ENCODE peak calls at places on chromosomes 5 and 9, in ten cellular contexts. One of them, this sample, is unnamed.

GRCh38 chr5:65248896-65249295 is 232.8 kb downstream of the ADAMTS6 start:
- DNase-seq in lung: no peak
- DNase-seq in kidney epithelial cell: no peak
- DNase-seq in WERI-Rb-1: no peak
- DNase-seq in ovary: no peak
- DNase-seq in CD8-positive, alpha-beta T cell: no peak
- DNase-seq in psoas muscle: no peak
- DNase-seq in AG10803: no peak
- DNase-seq in GM12878: no peak
- DNase-seq in pancreas: no peak
- DNase-seq in this sample: no peak

GRCh38 chr5:74594172-74595040 is 46.1 kb downstream of the ENC1 start:
- DNase-seq in lung: no peak
- DNase-seq in kidney epithelial cell: no peak
- DNase-seq in WERI-Rb-1: no peak
- DNase-seq in ovary: no peak
- DNase-seq in CD8-positive, alpha-beta T cell: no peak
- DNase-seq in psoas muscle: no peak
- DNase-seq in AG10803: peak
- DNase-seq in GM12878: no peak
- DNase-seq in pancreas: no peak
- DNase-seq in this sample: no peak

GRCh38 chr5:104062495-104063377 is 500.1 kb upstream of the NUDT12 start:
- DNase-seq in lung: no peak
- DNase-seq in kidney epithelial cell: no peak
- DNase-seq in WERI-Rb-1: no peak
- DNase-seq in ovary: no peak
- DNase-seq in CD8-positive, alpha-beta T cell: no peak
- DNase-seq in psoas muscle: no peak
- DNase-seq in AG10803: no peak
- DNase-seq in GM12878: no peak
- DNase-seq in pancreas: no peak
- DNase-seq in this sample: no peak

GRCh38 chr5:14268236-14268701 is 125.1 kb downstream of the TRIO start:
- DNase-seq in lung: no peak
- DNase-seq in kidney epithelial cell: peak
- DNase-seq in WERI-Rb-1: no peak
- DNase-seq in ovary: no peak
- DNase-seq in CD8-positive, alpha-beta T cell: no peak
- DNase-seq in psoas muscle: peak
- DNase-seq in AG10803: peak
- DNase-seq in GM12878: no peak
- DNase-seq in pancreas: no peak
- DNase-seq in this sample: no peak

GRCh38 chr5:180352116-180352975 is 790 bp downstream of the GFPT2 start:
- DNase-seq in lung: no peak
- DNase-seq in kidney epithelial cell: no peak
- DNase-seq in WERI-Rb-1: no peak
- DNase-seq in ovary: peak
- DNase-seq in CD8-positive, alpha-beta T cell: no peak
- DNase-seq in psoas muscle: peak
- DNase-seq in AG10803: peak
- DNase-seq in GM12878: no peak
- DNase-seq in pancreas: no peak
- DNase-seq in this sample: no peak

GRCh38 chr9:126844085-126844484 is 16.4 kb upstream of the ZBTB34 start:
- DNase-seq in lung: no peak
- DNase-seq in kidney epithelial cell: peak
- DNase-seq in WERI-Rb-1: no peak
- DNase-seq in ovary: no peak
- DNase-seq in CD8-positive, alpha-beta T cell: no peak
- DNase-seq in psoas muscle: no peak
- DNase-seq in AG10803: peak
- DNase-seq in GM12878: no peak
- DNase-seq in pancreas: no peak
- DNase-seq in this sample: no peak

GRCh38 chr5:154850255-154851062 is at the start of gene FAXDC2:
- DNase-seq in lung: peak
- DNase-seq in kidney epithelial cell: no peak
- DNase-seq in WERI-Rb-1: no peak
- DNase-seq in ovary: peak
- DNase-seq in CD8-positive, alpha-beta T cell: no peak
- DNase-seq in psoas muscle: peak
- DNase-seq in AG10803: peak
- DNase-seq in GM12878: no peak
- DNase-seq in pancreas: peak
- DNase-seq in this sample: peak

GRCh38 chr5:171984748-171985419 is 21.6 kb downstream of the FBXW11 start:
- DNase-seq in lung: no peak
- DNase-seq in kidney epithelial cell: peak
- DNase-seq in WERI-Rb-1: no peak
- DNase-seq in ovary: no peak
- DNase-seq in CD8-positive, alpha-beta T cell: peak
- DNase-seq in psoas muscle: no peak
- DNase-seq in AG10803: peak
- DNase-seq in GM12878: no peak
- DNase-seq in pancreas: no peak
- DNase-seq in this sample: no peak

GRCh38 chr5:138653502-138653901 is 78.3 kb upstream of the HSPA9 start:
- DNase-seq in lung: no peak
- DNase-seq in kidney epithelial cell: no peak
- DNase-seq in WERI-Rb-1: peak
- DNase-seq in ovary: no peak
- DNase-seq in CD8-positive, alpha-beta T cell: no peak
- DNase-seq in psoas muscle: no peak
- DNase-seq in AG10803: no peak
- DNase-seq in GM12878: no peak
- DNase-seq in pancreas: no peak
- DNase-seq in this sample: no peak

DNA sequence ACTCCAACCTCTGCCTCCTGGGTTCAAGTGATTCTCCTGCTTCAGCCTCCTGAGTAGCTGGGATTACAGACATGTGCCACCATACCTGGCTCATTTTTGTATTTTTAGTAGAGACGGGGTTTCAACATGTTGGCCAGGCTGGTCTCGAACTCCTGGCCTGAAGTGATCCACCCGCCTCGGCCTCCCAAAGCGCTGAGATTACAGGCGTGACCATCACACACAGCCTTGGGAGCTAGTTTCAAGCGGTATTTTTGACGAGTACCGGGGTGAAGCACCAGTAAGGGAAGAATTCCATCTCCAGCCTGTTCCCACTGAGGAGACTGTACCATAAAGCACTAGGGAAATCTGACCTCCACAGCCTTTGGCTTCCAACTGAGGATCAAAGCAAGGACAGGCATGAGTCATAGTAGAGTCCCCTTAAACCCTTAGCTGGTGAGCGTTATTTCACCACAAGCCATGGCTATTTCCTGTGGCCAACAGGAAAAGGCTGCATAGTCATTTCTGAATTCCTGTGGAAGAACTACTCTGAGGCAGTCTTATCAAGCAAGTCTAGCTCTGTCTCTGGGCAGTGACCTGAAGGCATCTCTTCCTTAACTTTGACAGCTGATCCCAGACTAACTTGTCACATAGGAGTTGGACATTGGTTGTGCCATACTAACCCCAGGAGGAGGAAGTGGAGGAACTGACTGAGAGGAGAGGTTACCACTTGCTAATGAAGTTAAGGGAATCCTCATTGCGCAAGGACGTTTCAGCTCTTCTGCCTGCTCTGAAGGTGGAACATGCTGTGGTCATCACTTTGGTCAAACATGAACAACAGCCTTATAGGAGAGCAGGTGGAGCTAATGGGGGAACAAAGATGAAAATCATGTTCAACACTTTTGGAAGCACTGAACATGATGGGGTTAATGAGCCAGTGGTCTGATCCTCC is 85.8 kb upstream of the DMRT1 start:
- DNase-seq in lung: no peak
- DNase-seq in kidney epithelial cell: no peak
- DNase-seq in WERI-Rb-1: no peak
- DNase-seq in ovary: no peak
- DNase-seq in CD8-positive, alpha-beta T cell: no peak
- DNase-seq in psoas muscle: no peak
- DNase-seq in AG10803: peak
- DNase-seq in GM12878: no peak
- DNase-seq in pancreas: no peak
- DNase-seq in this sample: no peak
- H3K4me3 ChIP-seq in lung: no peak
- H3K4me3 ChIP-seq in kidney epithelial cell: no peak
- H3K4me3 ChIP-seq in WERI-Rb-1: no peak
- H3K4me3 ChIP-seq in ovary: no peak
- H3K4me3 ChIP-seq in CD8-positive, alpha-beta T cell: no peak
- H3K4me3 ChIP-seq in psoas muscle: no peak
- H3K4me3 ChIP-seq in AG10803: no peak
- H3K4me3 ChIP-seq in GM12878: no peak
- H3K4me3 ChIP-seq in pancreas: no peak
- H3K4me3 ChIP-seq in this sample: no peak

GRCh38 chr5:141402553-141403328 is at the start of gene PCDHGA9:
- DNase-seq in lung: no peak
- DNase-seq in kidney epithelial cell: no peak
- DNase-seq in WERI-Rb-1: peak
- DNase-seq in ovary: no peak
- DNase-seq in CD8-positive, alpha-beta T cell: no peak
- DNase-seq in psoas muscle: no peak
- DNase-seq in AG10803: peak
- DNase-seq in GM12878: no peak
- DNase-seq in pancreas: no peak
- DNase-seq in this sample: no peak

GRCh38 chr5:141398608-141399007 is 861 bp downstream of the PCDHGB5 start:
- DNase-seq in lung: no peak
- DNase-seq in kidney epithelial cell: no peak
- DNase-seq in WERI-Rb-1: no peak
- DNase-seq in ovary: no peak
- DNase-seq in CD8-positive, alpha-beta T cell: no peak
- DNase-seq in psoas muscle: no peak
- DNase-seq in AG10803: no peak
- DNase-seq in GM12878: no peak
- DNase-seq in pancreas: no peak
- DNase-seq in this sample: no peak

GRCh38 chr5:141399555-141400258 is 2.0 kb downstream of the PCDHGB5 start:
- DNase-seq in lung: no peak
- DNase-seq in kidney epithelial cell: no peak
- DNase-seq in WERI-Rb-1: no peak
- DNase-seq in ovary: no peak
- DNase-seq in CD8-positive, alpha-beta T cell: no peak
- DNase-seq in psoas muscle: no peak
- DNase-seq in AG10803: no peak
- DNase-seq in GM12878: no peak
- DNase-seq in pancreas: no peak
- DNase-seq in this sample: no peak

GRCh38 chr5:141403387-141403786 is 809 bp downstream of the PCDHGA9 start:
- DNase-seq in lung: no peak
- DNase-seq in kidney epithelial cell: no peak
- DNase-seq in WERI-Rb-1: no peak
- DNase-seq in ovary: no peak
- DNase-seq in CD8-positive, alpha-beta T cell: no peak
- DNase-seq in psoas muscle: no peak
- DNase-seq in AG10803: no peak
- DNase-seq in GM12878: no peak
- DNase-seq in pancreas: no peak
- DNase-seq in this sample: no peak
- H3K4me3 ChIP-seq in lung: no peak
- H3K4me3 ChIP-seq in kidney epithelial cell: no peak
- H3K4me3 ChIP-seq in WERI-Rb-1: no peak
- H3K4me3 ChIP-seq in ovary: no peak
- H3K4me3 ChIP-seq in CD8-positive, alpha-beta T cell: no peak
- H3K4me3 ChIP-seq in psoas muscle: peak
- H3K4me3 ChIP-seq in AG10803: no peak
- H3K4me3 ChIP-seq in GM12878: no peak
- H3K4me3 ChIP-seq in pancreas: no peak
- H3K4me3 ChIP-seq in this sample: no peak

DNA sequence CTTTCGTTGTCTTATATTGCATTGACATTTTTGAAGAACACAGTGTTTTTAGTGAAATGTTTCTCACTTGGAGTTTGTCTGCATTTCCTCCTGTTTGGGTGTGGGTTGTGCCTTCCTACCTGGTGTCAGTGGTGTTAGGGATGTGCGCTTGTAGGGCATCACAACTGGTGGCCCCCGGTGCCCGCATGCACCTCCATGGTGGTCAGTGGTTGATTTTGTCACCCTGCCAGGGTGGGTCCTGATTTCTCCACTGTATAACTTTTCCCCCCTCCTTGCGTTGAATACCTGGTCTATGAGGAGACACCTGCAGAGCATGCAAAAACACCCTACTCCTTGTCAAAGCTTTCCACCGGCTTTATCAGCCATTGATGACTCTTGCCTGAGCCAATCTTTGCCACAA is 132.9 kb downstream of the BARX1 start:
- DNase-seq in lung: no peak
- DNase-seq in kidney epithelial cell: no peak
- DNase-seq in WERI-Rb-1: no peak
- DNase-seq in ovary: no peak
- DNase-seq in CD8-positive, alpha-beta T cell: no peak
- DNase-seq in psoas muscle: no peak
- DNase-seq in AG10803: no peak
- DNase-seq in GM12878: no peak
- DNase-seq in pancreas: no peak
- DNase-seq in this sample: no peak
- H3K4me3 ChIP-seq in lung: no peak
- H3K4me3 ChIP-seq in kidney epithelial cell: no peak
- H3K4me3 ChIP-seq in WERI-Rb-1: no peak
- H3K4me3 ChIP-seq in ovary: no peak
- H3K4me3 ChIP-seq in CD8-positive, alpha-beta T cell: no peak
- H3K4me3 ChIP-seq in psoas muscle: no peak
- H3K4me3 ChIP-seq in AG10803: no peak
- H3K4me3 ChIP-seq in GM12878: no peak
- H3K4me3 ChIP-seq in pancreas: no peak
- H3K4me3 ChIP-seq in this sample: no peak

GRCh38 chr9:124285490-124285889 is 27.7 kb downstream of the NEK6 start:
- DNase-seq in lung: no peak
- DNase-seq in kidney epithelial cell: no peak
- DNase-seq in WERI-Rb-1: no peak
- DNase-seq in ovary: no peak
- DNase-seq in CD8-positive, alpha-beta T cell: no peak
- DNase-seq in psoas muscle: no peak
- DNase-seq in AG10803: no peak
- DNase-seq in GM12878: no peak
- DNase-seq in pancreas: no peak
- DNase-seq in this sample: no peak

GRCh38 chr9:124284940-124285441 is 27.2 kb downstream of the NEK6 start:
- DNase-seq in lung: no peak
- DNase-seq in kidney epithelial cell: no peak
- DNase-seq in WERI-Rb-1: no peak
- DNase-seq in ovary: no peak
- DNase-seq in CD8-positive, alpha-beta T cell: no peak
- DNase-seq in psoas muscle: no peak
- DNase-seq in AG10803: peak
- DNase-seq in GM12878: no peak
- DNase-seq in pancreas: no peak
- DNase-seq in this sample: no peak

GRCh38 chr9:124284237-124284831 is 26.6 kb downstream of the NEK6 start:
- DNase-seq in lung: no peak
- DNase-seq in kidney epithelial cell: no peak
- DNase-seq in WERI-Rb-1: no peak
- DNase-seq in ovary: no peak
- DNase-seq in CD8-positive, alpha-beta T cell: no peak
- DNase-seq in psoas muscle: no peak
- DNase-seq in AG10803: peak
- DNase-seq in GM12878: no peak
- DNase-seq in pancreas: no peak
- DNase-seq in this sample: no peak

GRCh38 chr9:124285903-124286291 is 28.1 kb downstream of the NEK6 start:
- DNase-seq in lung: peak
- DNase-seq in kidney epithelial cell: peak
- DNase-seq in WERI-Rb-1: no peak
- DNase-seq in ovary: peak
- DNase-seq in CD8-positive, alpha-beta T cell: no peak
- DNase-seq in psoas muscle: peak
- DNase-seq in AG10803: peak
- DNase-seq in GM12878: peak
- DNase-seq in pancreas: peak
- DNase-seq in this sample: peak

GRCh38 chr9:124286292-124286931 is 28.7 kb downstream of the NEK6 start:
- DNase-seq in lung: no peak
- DNase-seq in kidney epithelial cell: peak
- DNase-seq in WERI-Rb-1: no peak
- DNase-seq in ovary: peak
- DNase-seq in CD8-positive, alpha-beta T cell: peak
- DNase-seq in psoas muscle: no peak
- DNase-seq in AG10803: peak
- DNase-seq in GM12878: peak
- DNase-seq in pancreas: no peak
- DNase-seq in this sample: peak
- H3K4me3 ChIP-seq in lung: no peak
- H3K4me3 ChIP-seq in kidney epithelial cell: no peak
- H3K4me3 ChIP-seq in WERI-Rb-1: no peak
- H3K4me3 ChIP-seq in ovary: no peak
- H3K4me3 ChIP-seq in CD8-positive, alpha-beta T cell: no peak
- H3K4me3 ChIP-seq in psoas muscle: no peak
- H3K4me3 ChIP-seq in AG10803: peak
- H3K4me3 ChIP-seq in GM12878: peak
- H3K4me3 ChIP-seq in pancreas: no peak
- H3K4me3 ChIP-seq in this sample: no peak

This sample was measured in colonic mucosa.